ENCODE peak calls at places on chromosome 11, in seven cellular contexts. N is brain microvascular endothelial cell; X is activated CD4-positive, alpha-beta T cell treated with anti-CD3 and anti-CD28 coated beads, Interleukin-2, amount 10 ng/mL, durations not matched to agents 7 days and 5 days; K is NCI-H146; L is type B pancreatic cell; B is germinal center; Q is central memory CD4-positive, alpha-beta T cell. E is an unnamed sample.

GRCh38 chr11:75583710-75584658 is 21.9 kb downstream of the SERPINH1 start:
- DNase-seq in N (no peak), X (no peak), K (peak; percentile 79), L (no peak), B (peak; percentile 33), Q (no peak), E (peak; percentile 82)

GRCh38 chr11:64120951-64121569 is 44.9 kb downstream of the MACROD1 start:
- DNase-seq in N (no peak), X (no peak), K (no peak), L (no peak), B (no peak), Q (no peak), E (no peak)

GRCh38 chr11:7278314-7278917 is 26.7 kb downstream of the SYT9 start:
- DNase-seq in N (peak; percentile 40), X (peak; percentile 8), K (peak; percentile 4), L (no peak), B (peak; percentile 41), Q (no peak), E (peak; percentile 65)

GRCh38 chr11:77249427-77249826 is 52.1 kb downstream of the GDPD4 start:
- DNase-seq in N (no peak), X (no peak), K (no peak), L (no peak), B (no peak), Q (no peak), E (peak; percentile 39)

GRCh38 chr11:1151366-1152315 is 6.1 kb upstream of the MUC5AC start:
- DNase-seq in N (no peak), X (no peak), K (no peak), L (peak; percentile 64), B (no peak), Q (no peak), E (no peak)

GRCh38 chr11:69383946-69384547 is 90.1 kb downstream of the MYEOV start:
- DNase-seq in N (no peak), X (no peak), K (no peak), L (peak; percentile 62), B (no peak), Q (no peak), E (no peak)

GRCh38 chr11:83162377-83162776 is 5.4 kb downstream of the PCF11 start:
- DNase-seq in N (no peak), X (no peak), K (no peak), L (no peak), B (peak; percentile 30), Q (peak; percentile 42), E (no peak)

GRCh38 chr11:84247129-84247528 is 961.0 kb upstream of the CCDC90B start:
- DNase-seq in N (no peak), X (no peak), K (no peak), L (no peak), B (no peak), Q (no peak), E (no peak)

GRCh38 chr11:130023204-130023603 is 20.6 kb upstream of the PRDM10 start:
- DNase-seq in N (peak; percentile 70), X (no peak), K (no peak), L (no peak), B (peak; percentile 67), Q (no peak), E (no peak)

GRCh38 chr11:88101881-88102594 is 73.2 kb downstream of the RAB38 start:
- DNase-seq in N (no peak), X (no peak), K (no peak), L (no peak), B (no peak), Q (no peak), E (no peak)

GRCh38 chr11:68965901-68966868 is 14.6 kb downstream of the MRGPRD start:
- DNase-seq in N (no peak), X (peak; percentile 41), K (no peak), L (no peak), B (no peak), Q (peak; percentile 35), E (no peak)

GRCh38 chr11:47899801-47900200 is 51.7 kb upstream of the NUP160 start:
- DNase-seq in N (no peak), X (peak; percentile 15), K (no peak), L (no peak), B (peak; percentile 81), Q (no peak), E (no peak)

GRCh38 chr11:87185228-87185627 is 147.5 kb downstream of the TMEM135 start:
- DNase-seq in N (no peak), X (no peak), K (no peak), L (no peak), B (no peak), Q (no peak), E (no peak)

GRCh38 chr11:133823211-133823610 is 22.1 kb downstream of the SPATA19 start:
- DNase-seq in N (no peak), X (no peak), K (no peak), L (no peak), B (no peak), Q (no peak), E (no peak)

GRCh38 chr11:86790073-86790727 is 10.1 kb upstream of the PRSS23 start:
- DNase-seq in N (no peak), X (no peak), K (no peak), L (no peak), B (no peak), Q (no peak), E (peak; percentile 47)

GRCh38 chr11:12278766-12279671 is 98.4 kb upstream of the PARVA start:
- DNase-seq in N (no peak), X (no peak), K (peak; percentile 49), L (no peak), B (no peak), Q (no peak), E (peak; percentile 93)

GRCh38 chr11:118247041-118247440 is 5.1 kb downstream of the MPZL3 start:
- DNase-seq in N (no peak), X (no peak), K (no peak), L (no peak), B (no peak), Q (no peak), E (peak; percentile 33)

GRCh38 chr11:115503886-115504278 is 333 bp downstream of the CADM1 start:
- DNase-seq in N (no peak), X (no peak), K (no peak), L (no peak), B (no peak), Q (no peak), E (peak; percentile 80)

GRCh38 chr11:108368134-108368533 is 99.2 kb downstream of the C11orf65 start:
- DNase-seq in N (no peak), X (no peak), K (no peak), L (no peak), B (no peak), Q (no peak), E (no peak)

GRCh38 chr11:8017894-8018741 is 31.0 kb downstream of the EIF3F start:
- DNase-seq in N (no peak), X (no peak), K (no peak), L (no peak), B (no peak), Q (no peak), E (peak; percentile 54)

E was measured in DMS53.